ENCODE peak calls at places on chromosomes 3 and 15, in nine cellular contexts. L is HL-60, Q is left ventricle myocardium inferior, V is foreskin keratinocyte, J is A549, M is endothelial cell, B is GM12865, E is fibroblast of pulmonary artery, C is endodermal cell. Y is an unnamed sample.

GRCh38 chr15:99095626-99096025 is 9.3 kb upstream of the SYNM start:
- DNase-seq in L (no peak), E (no peak), B (no peak), V (no peak), J (no peak), Q (no peak), C (peak), M (no peak), Y (no peak)

GRCh38 chr3:115996420-115997108 is 373.3 kb downstream of the GAP43 start:
- DNase-seq in V (no peak), C (no peak), B (no peak), M (no peak), L (no peak), E (peak), Q (no peak), J (peak), Y (no peak)

GRCh38 chr3:97882975-97883598 is 61.3 kb downstream of the CRYBG3 start:
- DNase-seq in C (no peak), V (peak), J (peak), E (peak), L (no peak), B (no peak), M (no peak), Q (no peak), Y (no peak)

GRCh38 chr15:57418640-57419039 is 42.3 kb downstream of the CGNL1 start:
- DNase-seq in J (no peak), M (no peak), B (no peak), Q (no peak), L (no peak), E (no peak), V (no peak), C (peak), Y (no peak)

GRCh38 chr3:171851685-171852084 is 8.5 kb downstream of the TMEM212 start:
- DNase-seq in L (no peak), V (peak), M (no peak), J (peak), Q (no peak), C (no peak), B (no peak), E (peak), Y (no peak)

GRCh38 chr3:119652306-119653033 is 7.9 kb downstream of the POPDC2 start:
- DNase-seq in M (no peak), J (no peak), C (no peak), E (no peak), L (no peak), Q (peak), V (no peak), B (no peak), Y (no peak)

GRCh38 chr3:27279153-27279552 is 90.0 kb downstream of the NEK10 start:
- DNase-seq in V (no peak), M (no peak), J (peak), Q (no peak), E (peak), B (no peak), C (peak), L (no peak), Y (no peak)

GRCh38 chr3:138374573-138375134 is 26.3 kb downstream of the MRAS start:
- DNase-seq in M (no peak), Q (no peak), C (no peak), L (no peak), B (no peak), J (no peak), E (no peak), V (no peak), Y (no peak)

GRCh38 chr3:195015021-195015420 is 255.9 kb downstream of the XXYLT1 start:
- DNase-seq in J (no peak), C (no peak), L (peak), Q (no peak), M (no peak), V (no peak), E (peak), B (no peak), Y (no peak)

GRCh38 chr3:149454746-149455145 is 19.8 kb upstream of the TM4SF4 start:
- DNase-seq in Q (no peak), L (no peak), M (no peak), V (no peak), B (no peak), J (no peak), E (peak), C (no peak), Y (no peak)

GRCh38 chr15:71746719-71747118 is 63.6 kb upstream of the NR2E3 start:
- DNase-seq in C (no peak), B (peak), E (no peak), L (no peak), J (peak), M (no peak), V (no peak), Q (no peak), Y (no peak)

GRCh38 chr3:48891606-48892005 is 7.1 kb downstream of the SLC25A20 start:
- DNase-seq in E (no peak), M (no peak), Q (no peak), J (no peak), L (no peak), B (no peak), V (no peak), C (no peak), Y (no peak)

GRCh38 chr3:66747688-66748087 is 246.9 kb upstream of the LRIG1 start:
- DNase-seq in L (no peak), Q (no peak), M (no peak), J (no peak), B (no peak), V (no peak), E (no peak), C (no peak), Y (no peak)

GRCh38 chr15:94230886-94231727 is at the start of gene MCTP2:
- DNase-seq in J (peak), L (peak), M (peak), V (peak), C (peak), B (peak), E (peak), Q (peak), Y (peak)

GRCh38 chr15:74994236-74994635 is 1.1 kb upstream of the SCAMP5 start:
- DNase-seq in E (no peak), Q (no peak), J (no peak), M (no peak), V (no peak), B (no peak), C (no peak), L (no peak), Y (no peak)

GRCh38 chr3:141644931-141645330 is 93.2 kb upstream of the RNF7 start:
- DNase-seq in E (peak), M (peak), V (no peak), C (peak), L (peak), B (peak), Q (peak), J (peak), Y (peak)

GRCh38 chr15:70526221-70526973 is 237.0 kb downstream of the UACA start:
- DNase-seq in C (peak), M (no peak), B (peak), V (peak), E (peak), Q (no peak), J (peak), L (no peak), Y (no peak)

GRCh38 chr15:32864841-32865240 is 147.0 kb downstream of the GREM1 start:
- DNase-seq in E (no peak), V (no peak), M (no peak), L (no peak), C (no peak), J (no peak), Q (no peak), B (no peak), Y (no peak)

GRCh38 chr3:99023590-99024192 is 122.2 kb upstream of the DCBLD2 start:
- DNase-seq in L (peak), J (peak), V (no peak), C (no peak), B (peak), Q (no peak), M (peak), E (peak), Y (no peak)

GRCh38 chr15:99996667-99997066 is 263.4 kb upstream of the LYSMD4 start:
- DNase-seq in M (no peak), Q (no peak), V (no peak), B (no peak), L (no peak), J (no peak), E (no peak), C (no peak), Y (no peak)

GRCh38 chr15:91508633-91509032 is 344.9 kb upstream of the SLCO3A1 start:
- DNase-seq in J (no peak), V (peak), L (no peak), B (no peak), E (peak), M (no peak), Q (no peak), C (no peak), Y (no peak)

GRCh38 chr15:75732206-75732808 is 19.7 kb upstream of the CSPG4 start:
- DNase-seq in M (no peak), E (no peak), L (no peak), C (no peak), J (no peak), Q (no peak), B (no peak), V (no peak), Y (peak)

GRCh38 chr3:170372190-170372879 is 14.8 kb downstream of the SKIL start:
- DNase-seq in C (no peak), B (no peak), J (no peak), V (no peak), L (no peak), Q (no peak), M (no peak), E (no peak), Y (no peak)

GRCh38 chr3:111519193-111519592 is 22.8 kb upstream of the CD96 start:
- DNase-seq in C (no peak), B (no peak), Q (no peak), J (no peak), M (no peak), L (no peak), E (no peak), V (no peak), Y (no peak)

GRCh38 chr3:142990706-142991105 is 10.7 kb upstream of the U2SURP start:
- DNase-seq in B (peak), L (no peak), V (no peak), Q (no peak), E (no peak), C (no peak), M (no peak), J (no peak), Y (no peak)

GRCh38 chr3:14913071-14913925 is 34.1 kb upstream of the NR2C2 start:
- DNase-seq in Q (no peak), J (no peak), C (peak), V (no peak), B (no peak), L (no peak), E (no peak), M (no peak), Y (no peak)

GRCh38 chr3:14911651-14912050 is 35.7 kb upstream of the NR2C2 start:
- DNase-seq in J (no peak), C (no peak), B (no peak), M (no peak), Q (no peak), V (no peak), L (no peak), E (no peak), Y (no peak)

GRCh38 chr3:14915636-14916222 is 31.7 kb upstream of the NR2C2 start:
- DNase-seq in B (no peak), J (peak), Q (no peak), E (no peak), C (no peak), V (no peak), L (no peak), M (no peak), Y (peak)

GRCh38 chr3:14914777-14915113 is 32.6 kb upstream of the NR2C2 start:
- DNase-seq in L (no peak), B (no peak), E (no peak), Q (no peak), J (no peak), M (no peak), V (no peak), C (no peak), Y (no peak)

DNA sequence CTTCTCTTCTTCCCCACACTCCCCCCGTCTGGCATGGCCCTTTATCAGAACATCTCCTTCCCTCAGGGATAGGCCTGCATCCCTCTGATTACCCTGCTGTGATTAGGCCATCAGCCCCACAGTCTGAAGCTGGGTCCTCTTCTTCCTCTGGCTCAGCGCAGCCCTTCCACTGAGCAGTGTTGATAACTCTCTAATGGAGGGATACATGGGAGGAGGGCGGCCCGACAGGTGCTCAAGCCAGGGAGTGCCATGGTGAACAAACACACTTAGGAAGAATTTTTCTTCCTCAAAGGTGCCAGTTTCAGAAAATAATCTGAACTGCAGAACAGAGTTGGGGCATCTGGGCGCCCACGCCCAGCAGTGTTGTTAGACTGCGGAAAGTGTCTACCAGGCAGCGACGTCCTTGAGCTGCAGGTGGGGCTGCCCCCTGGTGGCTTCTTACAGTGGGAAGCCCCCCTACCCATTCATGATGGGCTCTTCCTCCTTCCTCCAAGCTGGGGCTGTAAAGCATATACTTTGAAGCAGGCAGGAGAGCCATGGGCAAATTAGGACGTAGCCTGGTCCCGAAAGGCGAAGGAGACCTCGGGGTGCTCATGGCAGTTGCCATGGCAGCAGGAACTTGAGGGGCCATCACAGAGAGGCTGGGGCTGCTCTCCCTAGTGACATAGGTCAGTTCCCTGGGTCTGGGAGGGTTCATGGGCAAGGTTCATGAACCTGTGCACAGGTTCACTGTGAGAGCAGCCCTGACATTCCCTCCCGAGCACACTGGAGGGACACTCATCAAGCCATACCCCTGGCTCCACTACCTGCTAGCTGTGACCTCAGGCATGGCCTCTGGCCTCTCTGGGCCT is 33.2 kb upstream of the NR2C2 start:
- DNase-seq in B (no peak), M (no peak), J (no peak), V (no peak), C (peak), L (no peak), E (no peak), Q (no peak), Y (peak)
- TF ChIP-seq CTCF in B (no peak), M (peak), J (no peak), V (no peak), C (peak), L (no peak), E (no peak), Q (no peak), Y (no peak)

DNA sequence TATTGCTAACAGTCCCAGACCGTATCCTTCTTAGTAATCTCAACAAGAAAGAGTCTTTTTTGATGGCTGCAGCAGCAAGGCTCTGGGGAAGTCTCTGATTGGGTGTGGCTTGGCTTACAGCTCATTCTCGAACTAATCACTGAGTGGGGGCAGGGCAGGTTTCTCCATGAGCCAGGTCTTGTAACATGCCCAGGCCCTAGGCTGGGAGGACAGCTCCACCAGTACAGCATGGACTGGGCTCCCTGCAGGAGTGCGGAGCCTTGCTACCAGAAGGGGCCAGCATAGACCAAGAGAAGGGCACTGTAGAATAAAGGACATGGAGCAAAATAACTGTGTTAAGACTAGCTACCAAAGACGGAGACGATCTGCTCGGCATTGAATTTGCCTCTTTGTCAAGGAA is 7.2 kb downstream of the CD276 start:
- DNase-seq in B (no peak), C (peak), V (peak), E (peak), L (no peak), J (no peak), Q (peak), M (no peak), Y (no peak)
- TF ChIP-seq CTCF in B (no peak), C (peak), V (peak), E (peak), L (no peak), J (no peak), Q (peak), M (no peak), Y (no peak)

DNA sequence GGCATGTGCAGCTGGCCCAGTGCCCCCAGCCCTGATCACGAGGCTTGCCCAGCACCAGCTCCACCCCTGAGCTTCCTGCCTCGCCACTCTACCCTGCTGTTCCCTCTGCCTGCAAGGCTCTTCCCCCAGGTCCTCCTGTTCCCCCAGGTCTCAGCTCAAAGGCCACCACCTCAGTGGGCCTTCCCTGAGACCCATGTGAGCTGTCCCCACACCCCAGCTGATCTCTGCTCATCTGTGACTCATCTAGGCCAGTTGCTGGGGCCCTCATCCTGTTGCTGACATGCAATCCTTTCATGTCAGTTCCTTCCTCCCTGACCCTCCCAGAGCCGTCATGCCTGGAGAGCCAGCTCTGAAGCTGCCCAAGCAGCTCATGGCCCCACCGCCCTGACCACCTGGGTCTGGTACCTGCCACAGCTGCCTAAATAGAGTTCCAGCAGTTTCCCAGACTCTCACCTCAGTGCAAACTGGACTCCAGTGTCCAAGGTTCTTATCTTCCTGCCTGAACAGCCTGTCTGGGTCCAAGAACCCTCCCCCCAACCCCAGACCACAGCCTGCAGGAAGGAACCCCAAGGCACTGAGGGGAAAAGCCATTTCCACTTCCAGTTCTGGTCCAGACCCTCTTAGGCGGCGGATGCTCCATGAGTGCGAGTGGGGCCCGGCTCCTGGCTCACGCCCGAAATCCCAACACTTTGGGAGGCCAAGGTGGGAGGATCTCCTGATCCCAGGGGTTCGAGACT is 116.6 kb upstream of the IQSEC1 start:
- DNase-seq in C (peak), B (peak), J (no peak), L (peak), V (peak), M (peak), E (peak), Q (no peak), Y (no peak)
- TF ChIP-seq CTCF in C (no peak), B (no peak), J (no peak), L (no peak), V (no peak), M (no peak), E (no peak), Q (no peak), Y (no peak)

DNA sequence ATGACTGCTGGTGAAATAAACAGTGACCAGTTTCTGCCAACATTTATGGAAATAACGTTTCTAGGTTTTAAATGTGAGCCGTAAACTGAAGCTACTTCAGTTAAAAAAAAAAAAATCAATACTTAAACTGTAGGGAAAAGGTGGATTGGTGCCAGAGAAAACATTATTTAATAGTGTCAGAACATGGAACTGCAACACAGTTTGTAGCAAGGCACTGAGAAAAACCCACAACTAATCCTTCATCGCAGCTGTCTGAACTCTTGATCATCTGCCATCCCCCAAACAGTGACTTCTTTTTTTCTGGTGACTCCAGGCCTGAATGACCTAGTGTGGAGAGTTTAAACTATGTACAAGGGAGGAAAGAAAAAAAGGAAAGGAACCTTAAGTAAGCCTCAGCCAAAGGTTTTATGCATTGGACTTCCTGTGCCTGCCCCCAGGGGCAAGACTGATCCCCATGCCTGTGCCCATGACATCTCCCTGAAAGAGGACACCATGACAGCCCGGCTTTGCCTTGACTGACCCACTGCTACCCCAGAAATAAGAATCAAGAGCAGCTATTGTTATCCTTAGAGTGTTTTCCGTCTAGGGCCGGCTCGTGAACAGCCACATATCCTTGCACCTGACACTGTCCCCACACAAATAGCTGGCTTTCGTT is 33.1 kb downstream of the CRTAP start:
- DNase-seq in J (no peak), B (no peak), L (no peak), C (no peak), Q (no peak), E (peak), M (no peak), V (no peak), Y (no peak)
- TF ChIP-seq CTCF in J (no peak), B (no peak), L (no peak), C (no peak), Q (no peak), E (no peak), M (no peak), V (no peak), Y (no peak)

GRCh38 chr3:46183330-46183729 is 24.8 kb downstream of the CCR1 start:
- DNase-seq in B (no peak), C (no peak), E (no peak), M (no peak), L (peak), V (no peak), J (no peak), Q (no peak), Y (no peak)
- TF ChIP-seq CTCF in B (no peak), C (no peak), E (no peak), M (no peak), L (no peak), V (no peak), J (no peak), Q (no peak), Y (no peak)